ENCODE peak calls at places on chromosomes 5 and 9, in nine cellular contexts. F, M, O, H, V, W, B, G and A are unnamed samples. For H3K27me3, the result is how much of the 10 kb centered on the place peaks cover.

GRCh38 chr5:123429993-123430392 is 6.8 kb upstream of the CEP120 start:
- DNase-seq in V (no peak), G (no peak), H (no peak), O (no peak), B (peak), W (no peak), M (no peak), F (no peak), A (no peak)

GRCh38 chr5:137453476-137454080 is 45.5 kb downstream of the SPOCK1 start:
- DNase-seq in F (no peak), O (no peak), G (peak), W (no peak), M (no peak), V (no peak), B (peak), H (peak), A (peak)

GRCh38 chr5:36606437-36607113 is at the start of gene SLC1A3:
- DNase-seq in V (peak), W (peak), H (peak), F (peak), O (peak), M (no peak), G (peak), B (peak), A (peak)

GRCh38 chr5:12016149-12016740 is 112.0 kb upstream of the CTNND2 start:
- DNase-seq in O (peak), F (no peak), B (peak), W (no peak), V (no peak), M (no peak), H (no peak), G (no peak), A (no peak)

GRCh38 chr5:78916044-78916443 is 69.1 kb downstream of the ARSB start:
- DNase-seq in G (no peak), M (peak), B (no peak), W (no peak), V (no peak), O (no peak), F (no peak), H (no peak), A (no peak)

GRCh38 chr9:108885643-108886348 is 23.7 kb downstream of the ACTL7A start:
- DNase-seq in B (peak), G (peak), M (no peak), W (no peak), O (no peak), F (no peak), V (no peak), H (no peak), A (peak)

GRCh38 chr9:23582836-23583235 is 243.2 kb downstream of the ELAVL2 start:
- DNase-seq in B (no peak), W (no peak), G (no peak), M (no peak), O (no peak), V (no peak), F (no peak), H (no peak), A (no peak)

GRCh38 chr5:57841671-57842375 is 359.2 kb upstream of the ACTBL2 start:
- DNase-seq in O (no peak), V (no peak), M (no peak), G (peak), F (no peak), B (peak), H (peak), W (peak), A (no peak)

GRCh38 chr5:129496410-129496809 is 36.3 kb downstream of the ADAMTS19 start:
- DNase-seq in V (no peak), F (no peak), H (no peak), O (no peak), B (no peak), W (peak), G (no peak), M (no peak), A (no peak)

GRCh38 chr5:111855356-111855755 is 98.4 kb upstream of the NREP start:
- DNase-seq in H (peak), F (no peak), B (no peak), O (no peak), M (no peak), V (no peak), W (no peak), G (peak), A (no peak)

GRCh38 chr5:5066276-5067186 is 73.6 kb upstream of the ADAMTS16 start:
- DNase-seq in G (no peak), H (no peak), W (no peak), F (no peak), M (no peak), B (peak), O (no peak), V (no peak), A (peak)

GRCh38 chr9:132694144-132694543 is 23.9 kb downstream of the GTF3C4 start:
- DNase-seq in O (no peak), B (no peak), G (no peak), F (no peak), H (no peak), M (no peak), W (no peak), V (no peak), A (peak)

GRCh38 chr9:135604437-135605237 is 34.7 kb downstream of the GLT6D1 start:
- DNase-seq in G (no peak), B (no peak), V (peak), O (peak), M (no peak), W (peak), F (peak), H (no peak), A (no peak)

GRCh38 chr5:146703499-146703898 is 175.1 kb downstream of the PPP2R2B start:
- DNase-seq in M (no peak), V (no peak), B (peak), H (no peak), W (no peak), F (no peak), G (no peak), O (no peak), A (no peak)

GRCh38 chr9:93244510-93245436 is 60.8 kb downstream of the WNK2 start:
- DNase-seq in B (no peak), W (no peak), H (no peak), O (no peak), F (no peak), V (no peak), M (no peak), G (no peak), A (peak)

GRCh38 chr5:131979816-131980215 is 31.6 kb downstream of the ACSL6 start:
- DNase-seq in M (no peak), F (no peak), B (no peak), W (no peak), V (peak), G (no peak), O (no peak), H (no peak), A (no peak)

GRCh38 chr5:72951850-72952468 is 3.9 kb upstream of the FCHO2 start:
- DNase-seq in H (no peak), V (no peak), O (no peak), G (no peak), M (no peak), F (peak), B (peak), W (no peak), A (peak)

GRCh38 chr9:5510360-5510931 is at the start of gene PDCD1LG2:
- DNase-seq in G (no peak), F (no peak), V (no peak), B (peak), H (no peak), W (no peak), M (no peak), O (no peak), A (no peak)

GRCh38 chr5:96256795-96257470 is 176.1 kb downstream of the PCSK1 start:
- DNase-seq in O (no peak), B (peak), H (no peak), W (no peak), M (peak), V (no peak), F (no peak), G (peak), A (peak)

GRCh38 chr5:158843305-158843704 is 256.4 kb downstream of the EBF1 start:
- DNase-seq in V (no peak), W (no peak), G (no peak), O (no peak), F (no peak), H (no peak), M (no peak), B (no peak), A (no peak)

GRCh38 chr9:93118863-93119702 is 15.0 kb downstream of the NINJ1 start:
- DNase-seq in W (no peak), H (no peak), V (peak), F (no peak), G (no peak), B (no peak), O (no peak), M (peak), A (no peak)

GRCh38 chr5:16140417-16140816 is 39.2 kb downstream of the MARCHF11 start:
- DNase-seq in B (no peak), H (no peak), V (no peak), M (no peak), G (no peak), W (no peak), O (no peak), F (no peak), A (no peak)

GRCh38 chr9:6113312-6113711 is 97.9 kb upstream of the RANBP6 start:
- DNase-seq in H (no peak), M (no peak), G (no peak), B (no peak), O (no peak), V (no peak), F (no peak), W (no peak), A (no peak)

GRCh38 chr9:6415266-6415665 is 2.3 kb downstream of the UHRF2 start:
- DNase-seq in F (no peak), G (no peak), B (no peak), V (no peak), W (no peak), O (no peak), M (no peak), H (no peak), A (no peak)

GRCh38 chr5:83151821-83152220 is 74.5 kb downstream of the XRCC4 start:
- DNase-seq in O (no peak), F (no peak), B (no peak), V (no peak), M (no peak), W (no peak), G (no peak), H (no peak), A (no peak)

GRCh38 chr5:143536364-143536763 is 132.9 kb upstream of the NR3C1 start:
- DNase-seq in H (no peak), V (no peak), W (peak), O (no peak), M (no peak), G (no peak), F (no peak), B (peak), A (no peak)

GRCh38 chr9:37121881-37122280 is 1.5 kb downstream of the ZCCHC7 start:
- DNase-seq in M (no peak), V (no peak), O (no peak), F (no peak), H (no peak), B (no peak), G (no peak), W (no peak), A (no peak)

GRCh38 chr9:132609184-132609583 is 26.8 kb downstream of the BARHL1 start:
- DNase-seq in H (no peak), F (no peak), O (no peak), G (no peak), M (no peak), V (no peak), W (no peak), B (no peak), A (no peak)

GRCh38 chr5:142874537-142874936 is 104.4 kb downstream of the ARHGAP26 start:
- DNase-seq in O (no peak), W (peak), G (no peak), V (peak), F (peak), B (no peak), M (peak), H (no peak), A (peak)

GRCh38 chr9:26524225-26524624 is 368.4 kb downstream of the CAAP1 start:
- DNase-seq in G (peak), O (no peak), M (peak), W (no peak), B (no peak), H (no peak), F (peak), V (no peak), A (no peak)

GRCh38 chr5:124908603-124909451 is 162.4 kb upstream of the ZNF608 start:
- DNase-seq in M (no peak), O (no peak), V (no peak), G (peak), F (no peak), B (peak), H (no peak), W (no peak), A (peak)

GRCh38 chr5:71937906-71938698 is 169.2 kb upstream of the MAP1B start:
- DNase-seq in M (no peak), H (no peak), F (no peak), V (no peak), O (peak), B (no peak), G (no peak), W (no peak), A (no peak)

GRCh38 chr5:132205385-132206125 is 22.1 kb downstream of the P4HA2 start:
- DNase-seq in F (no peak), O (no peak), M (no peak), B (no peak), V (no peak), W (peak), G (no peak), H (no peak), A (no peak)

GRCh38 chr9:127154390-127155191 is 32.2 kb upstream of the ANGPTL2 start:
- DNase-seq in G (no peak), H (no peak), V (peak), F (no peak), B (peak), W (peak), M (peak), O (no peak), A (no peak)
- H3K4me3 ChIP-seq in G (no peak), H (no peak), V (peak), F (no peak), B (peak), W (peak), M (no peak), O (peak), A (no peak)

DNA sequence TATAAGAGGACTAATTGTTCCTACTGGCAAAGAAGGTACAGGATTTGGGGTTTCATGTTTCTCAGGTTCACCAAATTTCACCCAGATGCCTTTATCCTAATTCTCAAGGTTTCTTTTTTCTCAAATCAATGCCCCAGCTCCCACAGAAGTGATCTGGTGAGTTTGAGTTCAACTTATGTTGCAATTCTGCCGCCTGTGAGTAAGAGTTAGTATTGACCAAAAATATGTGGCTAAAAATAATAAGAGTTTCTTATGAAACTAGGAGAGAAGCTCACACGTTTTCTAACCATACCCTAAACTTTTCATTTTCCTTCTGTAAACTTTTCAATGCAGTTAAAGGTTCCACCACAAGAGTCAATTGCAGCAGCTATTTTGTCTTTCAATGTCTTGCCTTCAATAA is 15.1 kb downstream of the SLCO6A1 start:
- DNase-seq in O (no peak), F (no peak), V (no peak), B (no peak), G (no peak), H (no peak), M (no peak), W (no peak), A (no peak)
- H3K27me3 ChIP-seq in O (under half), F (under half), V (under half), B (under half), G (under half), H (under half), M (under half), W (under half), A (under half)

GRCh38 chr5:67257063-67257462 is 60.5 kb upstream of the CD180 start:
- DNase-seq in V (no peak), F (no peak), H (no peak), W (no peak), O (no peak), M (no peak), B (no peak), G (no peak), A (peak)
- H3K27ac ChIP-seq in V (no peak), F (peak), H (no peak), W (no peak), O (no peak), M (peak), B (no peak), G (no peak), A (no peak)

GRCh38 chr9:127966416-127967150 is 14.2 kb downstream of the EEIG1 start:
- DNase-seq in G (no peak), H (no peak), B (no peak), F (peak), M (peak), W (no peak), O (no peak), V (no peak), A (no peak)

GRCh38 chr9:127968046-127968445 is 12.7 kb downstream of the EEIG1 start:
- DNase-seq in W (no peak), F (no peak), V (no peak), O (no peak), H (no peak), G (no peak), B (peak), M (peak), A (peak)

GRCh38 chr9:127965953-127966352 is 14.8 kb downstream of the EEIG1 start:
- DNase-seq in O (no peak), M (no peak), W (no peak), H (no peak), B (peak), G (no peak), F (no peak), V (no peak), A (no peak)

GRCh38 chr9:127968717-127969383 is 11.9 kb downstream of the EEIG1 start:
- DNase-seq in H (no peak), G (no peak), W (peak), B (peak), M (peak), V (no peak), O (peak), F (peak), A (peak)

DNA sequence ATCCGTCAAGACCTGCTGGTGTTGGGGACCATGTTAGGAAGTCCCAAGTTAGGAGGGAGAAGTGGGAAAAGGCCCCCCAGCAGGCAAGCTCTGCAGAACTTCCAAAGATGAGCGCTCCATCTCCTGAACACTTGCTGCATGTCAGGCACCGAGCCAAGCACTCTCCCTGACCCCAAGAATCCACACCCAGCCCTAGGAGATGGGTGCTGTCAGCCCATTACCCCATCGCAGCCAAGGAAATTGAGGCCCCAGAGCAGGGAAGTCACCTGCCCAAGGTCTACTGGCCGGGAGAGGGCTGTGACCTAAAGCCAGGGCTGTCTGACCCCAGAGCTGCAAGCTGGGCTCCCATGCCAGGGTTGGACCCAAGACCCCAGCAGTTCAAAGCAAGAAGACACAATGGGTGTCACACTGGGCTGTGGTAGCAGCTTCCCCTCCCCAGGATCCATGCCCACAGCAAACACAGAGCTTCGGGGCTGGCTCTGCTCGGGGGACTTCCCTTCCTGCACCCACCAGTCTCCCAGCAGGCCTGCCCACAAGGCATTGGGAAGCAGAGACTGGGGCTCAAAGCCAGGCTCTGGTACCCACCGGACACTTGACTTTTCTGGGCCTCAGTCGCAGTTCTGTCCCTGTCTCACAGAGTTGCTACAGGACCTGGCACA is 13.5 kb downstream of the EEIG1 start:
- DNase-seq in M (peak), H (no peak), V (no peak), B (no peak), W (no peak), O (no peak), G (no peak), F (no peak), A (no peak)
- H3K4me3 ChIP-seq in M (no peak), H (no peak), V (no peak), B (no peak), W (no peak), O (no peak), G (no peak), F (no peak), A (no peak)

GRCh38 chr5:154485850-154486426 is 7.9 kb upstream of the HAND1 start:
- DNase-seq in V (no peak), O (no peak), H (no peak), F (no peak), B (no peak), W (no peak), M (no peak), G (no peak), A (no peak)

GRCh38 chr5:154482528-154483449 is 4.8 kb upstream of the HAND1 start:
- DNase-seq in H (no peak), G (peak), W (no peak), B (no peak), M (no peak), O (no peak), V (no peak), F (no peak), A (peak)

GRCh38 chr5:154485092-154485491 is 7.1 kb upstream of the HAND1 start:
- DNase-seq in M (no peak), G (no peak), O (no peak), H (peak), B (no peak), W (no peak), V (no peak), F (no peak), A (no peak)

GRCh38 chr5:154483654-154484392 is 5.8 kb upstream of the HAND1 start:
- DNase-seq in V (no peak), B (no peak), F (no peak), G (no peak), M (no peak), W (no peak), O (no peak), H (peak), A (no peak)

DNA sequence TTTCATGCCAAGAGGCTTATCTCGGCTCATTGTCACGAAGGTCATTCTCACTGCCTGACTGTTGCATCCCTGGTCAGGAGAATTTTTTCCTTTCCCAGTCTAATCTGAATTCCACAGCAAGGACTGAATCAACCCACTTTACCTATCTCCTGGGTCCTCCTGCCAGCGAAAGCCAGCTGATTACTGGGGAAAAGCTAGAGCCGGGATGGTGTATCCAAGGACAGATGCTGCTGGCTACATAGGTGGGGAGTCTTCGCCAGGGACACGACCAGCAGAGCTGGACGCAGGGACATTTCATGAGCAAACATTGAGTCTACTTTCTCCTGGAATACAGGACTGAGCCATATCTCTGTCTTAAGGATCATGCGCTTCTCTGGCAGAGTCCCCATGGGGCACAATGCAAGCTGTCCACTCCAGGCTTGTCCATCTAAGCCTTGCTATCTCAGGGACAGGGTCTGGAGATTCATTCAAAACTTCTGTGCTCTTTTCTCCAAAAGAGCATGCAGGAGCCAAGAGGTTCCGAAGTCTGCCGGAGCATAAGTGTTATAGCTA is 6.4 kb upstream of the HAND1 start:
- DNase-seq in H (peak), W (no peak), V (no peak), O (no peak), F (no peak), M (no peak), B (no peak), G (no peak), A (no peak)
- H3K27me3 ChIP-seq in H (half or more), W (under half), V (half or more), O (half or more), F (half or more), M (half or more), B (half or more), G (half or more), A (under half)

GRCh38 chr5:68276740-68277139 is 61.2 kb downstream of the PIK3R1 start:
- DNase-seq in M (no peak), W (no peak), V (no peak), B (no peak), O (no peak), G (no peak), H (no peak), F (no peak), A (no peak)

GRCh38 chr5:68272289-68272688 is 56.7 kb downstream of the PIK3R1 start:
- DNase-seq in O (no peak), W (no peak), V (no peak), M (no peak), G (no peak), F (no peak), H (no peak), B (no peak), A (no peak)

GRCh38 chr5:68273717-68274409 is 58.3 kb downstream of the PIK3R1 start:
- DNase-seq in B (no peak), M (no peak), W (no peak), V (no peak), H (no peak), O (no peak), F (no peak), G (peak), A (no peak)

GRCh38 chr5:68277427-68277826 is 61.9 kb downstream of the PIK3R1 start:
- DNase-seq in H (no peak), G (no peak), W (no peak), F (no peak), M (no peak), O (no peak), B (peak), V (no peak), A (no peak)

GRCh38 chr5:68274847-68275700 is 59.5 kb downstream of the PIK3R1 start:
- DNase-seq in V (no peak), B (no peak), G (no peak), W (no peak), H (no peak), M (no peak), F (no peak), O (no peak), A (no peak)
- H3K27ac ChIP-seq in V (peak), B (no peak), G (no peak), W (peak), H (no peak), M (peak), F (no peak), O (peak), A (no peak)